ENCODE peak calls at places on chromosomes 2 and 18, in ten cellular contexts. One of them, this sample, is unnamed. For H3K9me3 and H3K4me1, the result is how much of the 10 kb centered on the place peaks cover.

GRCh38 chr18:22703883-22704626 is 229.1 kb upstream of the RBBP8 start:
- DNase-seq in uterus: no peak
- DNase-seq in breast epithelium: no peak
- DNase-seq in HCT116: peak
- DNase-seq in IMR-90: peak
- DNase-seq in stomach: no peak
- DNase-seq in gastrocnemius medialis: no peak
- DNase-seq in sigmoid colon: no peak
- DNase-seq in ovary: no peak
- DNase-seq in H1: no peak
- DNase-seq in this sample: peak

GRCh38 chr2:85017436-85018048 is 46.6 kb downstream of the KCMF1 start:
- DNase-seq in breast epithelium: no peak
- DNase-seq in stomach: no peak
- DNase-seq in IMR-90: peak
- DNase-seq in ovary: no peak
- DNase-seq in gastrocnemius medialis: no peak
- DNase-seq in sigmoid colon: no peak
- DNase-seq in H1: no peak
- DNase-seq in uterus: no peak
- DNase-seq in HCT116: no peak
- DNase-seq in this sample: no peak

GRCh38 chr2:77831878-77832277 is 309.7 kb upstream of the LRRTM4 start:
- DNase-seq in IMR-90: no peak
- DNase-seq in ovary: no peak
- DNase-seq in HCT116: no peak
- DNase-seq in stomach: no peak
- DNase-seq in uterus: no peak
- DNase-seq in H1: no peak
- DNase-seq in gastrocnemius medialis: no peak
- DNase-seq in breast epithelium: no peak
- DNase-seq in sigmoid colon: no peak
- DNase-seq in this sample: no peak

GRCh38 chr2:69345434-69345833 is 41.6 kb downstream of the GFPT1 start:
- DNase-seq in H1: no peak
- DNase-seq in breast epithelium: no peak
- DNase-seq in stomach: no peak
- DNase-seq in sigmoid colon: no peak
- DNase-seq in uterus: no peak
- DNase-seq in ovary: no peak
- DNase-seq in HCT116: no peak
- DNase-seq in IMR-90: no peak
- DNase-seq in gastrocnemius medialis: no peak
- DNase-seq in this sample: no peak

GRCh38 chr2:28451793-28452533 is 43.9 kb upstream of the PLB1 start:
- DNase-seq in ovary: no peak
- DNase-seq in IMR-90: no peak
- DNase-seq in HCT116: no peak
- DNase-seq in gastrocnemius medialis: no peak
- DNase-seq in stomach: no peak
- DNase-seq in breast epithelium: no peak
- DNase-seq in uterus: no peak
- DNase-seq in H1: no peak
- DNase-seq in sigmoid colon: peak
- DNase-seq in this sample: no peak

GRCh38 chr2:240319855-240320560 is 115.5 kb upstream of the GPC1 start:
- DNase-seq in stomach: no peak
- DNase-seq in gastrocnemius medialis: no peak
- DNase-seq in uterus: no peak
- DNase-seq in breast epithelium: no peak
- DNase-seq in sigmoid colon: no peak
- DNase-seq in H1: no peak
- DNase-seq in ovary: peak
- DNase-seq in HCT116: peak
- DNase-seq in IMR-90: peak
- DNase-seq in this sample: peak

GRCh38 chr2:113700186-113700841 is 56.1 kb downstream of the SLC35F5 start:
- DNase-seq in H1: no peak
- DNase-seq in stomach: no peak
- DNase-seq in gastrocnemius medialis: no peak
- DNase-seq in sigmoid colon: no peak
- DNase-seq in uterus: no peak
- DNase-seq in breast epithelium: no peak
- DNase-seq in IMR-90: peak
- DNase-seq in ovary: no peak
- DNase-seq in HCT116: no peak
- DNase-seq in this sample: no peak

GRCh38 chr18:26088482-26088881 is 1.9 kb downstream of the SS18 start:
- DNase-seq in IMR-90: no peak
- DNase-seq in breast epithelium: no peak
- DNase-seq in ovary: no peak
- DNase-seq in HCT116: no peak
- DNase-seq in uterus: no peak
- DNase-seq in sigmoid colon: no peak
- DNase-seq in stomach: no peak
- DNase-seq in H1: no peak
- DNase-seq in gastrocnemius medialis: no peak
- DNase-seq in this sample: no peak

GRCh38 chr2:202269585-202269984 is 4.0 kb downstream of the NOP58 start:
- DNase-seq in ovary: no peak
- DNase-seq in IMR-90: no peak
- DNase-seq in breast epithelium: no peak
- DNase-seq in H1: no peak
- DNase-seq in sigmoid colon: no peak
- DNase-seq in gastrocnemius medialis: no peak
- DNase-seq in uterus: no peak
- DNase-seq in HCT116: no peak
- DNase-seq in stomach: no peak
- DNase-seq in this sample: no peak

GRCh38 chr2:192194866-192195547 is at the start of gene TMEFF2:
- DNase-seq in uterus: peak
- DNase-seq in stomach: peak
- DNase-seq in gastrocnemius medialis: peak
- DNase-seq in H1: peak
- DNase-seq in HCT116: no peak
- DNase-seq in breast epithelium: peak
- DNase-seq in sigmoid colon: peak
- DNase-seq in ovary: peak
- DNase-seq in IMR-90: peak
- DNase-seq in this sample: peak

GRCh38 chr2:14321357-14321756 is 311.2 kb upstream of the LRATD1 start:
- DNase-seq in H1: no peak
- DNase-seq in stomach: no peak
- DNase-seq in breast epithelium: no peak
- DNase-seq in HCT116: no peak
- DNase-seq in gastrocnemius medialis: no peak
- DNase-seq in IMR-90: no peak
- DNase-seq in uterus: no peak
- DNase-seq in sigmoid colon: no peak
- DNase-seq in ovary: no peak
- DNase-seq in this sample: no peak

GRCh38 chr2:14313351-14313750 is 319.2 kb upstream of the LRATD1 start:
- DNase-seq in stomach: no peak
- DNase-seq in gastrocnemius medialis: no peak
- DNase-seq in H1: no peak
- DNase-seq in sigmoid colon: no peak
- DNase-seq in uterus: no peak
- DNase-seq in ovary: no peak
- DNase-seq in HCT116: no peak
- DNase-seq in IMR-90: no peak
- DNase-seq in breast epithelium: no peak
- DNase-seq in this sample: no peak

DNA sequence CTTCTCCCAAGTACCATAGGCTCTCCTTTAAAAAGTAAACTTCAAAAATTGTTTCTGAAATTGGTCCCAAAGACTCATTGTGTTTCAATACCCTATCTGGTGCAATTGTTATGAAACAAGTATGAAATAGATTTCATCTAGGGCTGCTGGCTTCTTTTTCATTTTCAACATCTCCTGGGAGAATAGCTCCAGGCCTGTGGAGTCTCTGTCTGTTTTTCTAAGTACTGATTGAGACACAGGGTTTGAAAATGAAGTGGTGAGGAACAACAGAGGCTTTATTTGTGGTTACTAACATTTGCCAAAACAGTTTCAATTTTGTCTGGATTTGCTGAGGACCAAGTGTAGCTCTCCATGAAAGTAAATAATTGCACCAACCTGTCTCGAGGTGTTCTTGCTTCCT is 315.9 kb upstream of the LRATD1 start:
- DNase-seq in ovary: no peak
- DNase-seq in stomach: no peak
- DNase-seq in breast epithelium: no peak
- DNase-seq in H1: no peak
- DNase-seq in IMR-90: no peak
- DNase-seq in sigmoid colon: no peak
- DNase-seq in gastrocnemius medialis: no peak
- DNase-seq in uterus: no peak
- DNase-seq in HCT116: no peak
- DNase-seq in this sample: no peak
- H3K9me3 ChIP-seq in ovary: under half
- H3K9me3 ChIP-seq in stomach: under half
- H3K9me3 ChIP-seq in breast epithelium: under half
- H3K9me3 ChIP-seq in H1: under half
- H3K9me3 ChIP-seq in IMR-90: under half
- H3K9me3 ChIP-seq in sigmoid colon: under half
- H3K9me3 ChIP-seq in gastrocnemius medialis: under half
- H3K9me3 ChIP-seq in uterus: under half
- H3K9me3 ChIP-seq in HCT116: under half
- H3K9me3 ChIP-seq in this sample: under half

DNA sequence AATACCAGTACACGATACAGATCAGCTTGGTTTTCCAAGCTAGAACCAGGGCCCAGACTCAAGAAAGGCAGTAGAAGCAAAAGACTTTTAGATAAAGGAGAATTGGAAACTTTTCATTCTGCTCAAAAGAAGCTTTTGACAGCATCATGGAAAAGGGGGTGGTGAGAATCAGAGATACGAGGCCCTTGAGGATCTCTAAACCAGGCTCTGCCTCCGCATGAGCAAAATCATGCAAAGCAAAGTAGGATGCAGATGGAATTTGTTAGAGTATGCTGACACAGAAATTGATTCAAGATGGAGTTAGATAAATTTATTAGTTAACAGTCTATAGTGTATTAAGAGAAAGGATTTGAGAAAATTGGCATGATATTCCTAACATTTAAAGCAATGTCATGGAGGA is 39.8 kb downstream of the FAM98A start:
- DNase-seq in H1: no peak
- DNase-seq in uterus: no peak
- DNase-seq in breast epithelium: no peak
- DNase-seq in stomach: no peak
- DNase-seq in ovary: no peak
- DNase-seq in IMR-90: no peak
- DNase-seq in sigmoid colon: no peak
- DNase-seq in HCT116: no peak
- DNase-seq in gastrocnemius medialis: no peak
- DNase-seq in this sample: no peak
- TF ChIP-seq POLR2A in H1: no peak
- TF ChIP-seq POLR2A in uterus: no peak
- TF ChIP-seq POLR2A in breast epithelium: no peak
- TF ChIP-seq POLR2A in stomach: no peak
- TF ChIP-seq POLR2A in ovary: no peak
- TF ChIP-seq POLR2A in IMR-90: no peak
- TF ChIP-seq POLR2A in sigmoid colon: no peak
- TF ChIP-seq POLR2A in HCT116: no peak
- TF ChIP-seq POLR2A in gastrocnemius medialis: no peak
- TF ChIP-seq POLR2A in this sample: no peak

GRCh38 chr2:15594291-15595256 is 2.9 kb downstream of the DDX1 start:
- DNase-seq in stomach: no peak
- DNase-seq in HCT116: no peak
- DNase-seq in gastrocnemius medialis: no peak
- DNase-seq in H1: no peak
- DNase-seq in uterus: no peak
- DNase-seq in IMR-90: no peak
- DNase-seq in breast epithelium: no peak
- DNase-seq in sigmoid colon: no peak
- DNase-seq in ovary: no peak
- DNase-seq in this sample: no peak

GRCh38 chr2:15596968-15597367 is 5.3 kb downstream of the DDX1 start:
- DNase-seq in breast epithelium: no peak
- DNase-seq in IMR-90: no peak
- DNase-seq in sigmoid colon: no peak
- DNase-seq in gastrocnemius medialis: no peak
- DNase-seq in uterus: no peak
- DNase-seq in HCT116: no peak
- DNase-seq in ovary: no peak
- DNase-seq in stomach: no peak
- DNase-seq in H1: no peak
- DNase-seq in this sample: no peak

GRCh38 chr2:15595936-15596335 is 4.3 kb downstream of the DDX1 start:
- DNase-seq in stomach: no peak
- DNase-seq in H1: no peak
- DNase-seq in uterus: no peak
- DNase-seq in sigmoid colon: no peak
- DNase-seq in breast epithelium: no peak
- DNase-seq in ovary: no peak
- DNase-seq in IMR-90: no peak
- DNase-seq in HCT116: no peak
- DNase-seq in gastrocnemius medialis: no peak
- DNase-seq in this sample: no peak

GRCh38 chr2:15596350-15596749 is 4.7 kb downstream of the DDX1 start:
- DNase-seq in H1: no peak
- DNase-seq in HCT116: no peak
- DNase-seq in stomach: no peak
- DNase-seq in ovary: no peak
- DNase-seq in IMR-90: no peak
- DNase-seq in gastrocnemius medialis: no peak
- DNase-seq in breast epithelium: no peak
- DNase-seq in sigmoid colon: no peak
- DNase-seq in uterus: no peak
- DNase-seq in this sample: no peak

DNA sequence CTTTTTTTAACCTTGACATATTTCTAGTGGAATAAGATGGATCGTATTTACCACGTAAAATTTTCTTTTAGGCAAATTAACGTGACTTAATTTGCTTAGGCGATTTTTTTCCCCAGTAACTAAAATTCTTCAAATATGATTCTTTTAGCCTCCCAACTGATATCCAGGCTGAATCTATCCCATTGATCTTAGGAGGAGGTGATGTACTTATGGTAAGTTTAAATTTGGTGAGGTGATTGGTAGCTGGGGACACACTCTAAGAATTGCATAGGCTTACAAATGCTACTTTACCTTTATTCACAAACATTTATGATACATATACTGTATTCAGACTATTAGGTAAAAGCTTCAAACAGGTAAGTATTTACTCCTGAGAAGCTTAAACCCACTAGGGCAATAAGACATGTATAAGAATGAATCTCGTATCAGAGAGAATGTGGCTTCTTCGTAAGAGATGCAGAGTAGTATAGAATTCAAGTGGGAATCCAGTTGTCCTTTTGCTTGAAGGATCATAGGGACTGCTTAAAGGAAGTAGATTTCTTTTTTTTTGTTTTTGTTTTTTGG is 3.8 kb downstream of the DDX1 start:
- DNase-seq in gastrocnemius medialis: no peak
- DNase-seq in uterus: no peak
- DNase-seq in breast epithelium: no peak
- DNase-seq in IMR-90: no peak
- DNase-seq in ovary: no peak
- DNase-seq in sigmoid colon: no peak
- DNase-seq in H1: no peak
- DNase-seq in stomach: no peak
- DNase-seq in HCT116: no peak
- DNase-seq in this sample: no peak
- H3K4me1 ChIP-seq in gastrocnemius medialis: under half
- H3K4me1 ChIP-seq in uterus: under half
- H3K4me1 ChIP-seq in breast epithelium: under half
- H3K4me1 ChIP-seq in IMR-90: under half
- H3K4me1 ChIP-seq in ovary: under half
- H3K4me1 ChIP-seq in sigmoid colon: under half
- H3K4me1 ChIP-seq in H1: under half
- H3K4me1 ChIP-seq in stomach: under half
- H3K4me1 ChIP-seq in HCT116: under half
- H3K4me1 ChIP-seq in this sample: under half

GRCh38 chr2:218432676-218433365 is 13.9 kb downstream of the VIL1 start:
- DNase-seq in gastrocnemius medialis: no peak
- DNase-seq in sigmoid colon: peak
- DNase-seq in ovary: no peak
- DNase-seq in HCT116: no peak
- DNase-seq in stomach: no peak
- DNase-seq in breast epithelium: no peak
- DNase-seq in IMR-90: no peak
- DNase-seq in H1: no peak
- DNase-seq in uterus: no peak
- DNase-seq in this sample: no peak
- H3K9me3 ChIP-seq in gastrocnemius medialis: under half
- H3K9me3 ChIP-seq in sigmoid colon: under half
- H3K9me3 ChIP-seq in ovary: under half
- H3K9me3 ChIP-seq in HCT116: under half
- H3K9me3 ChIP-seq in stomach: under half
- H3K9me3 ChIP-seq in breast epithelium: under half
- H3K9me3 ChIP-seq in IMR-90: under half
- H3K9me3 ChIP-seq in H1: under half
- H3K9me3 ChIP-seq in uterus: under half
- H3K9me3 ChIP-seq in this sample: under half

This sample was measured in thyroid gland.